ENCODE peak calls at places on chromosomes 11 and 22, in seven cellular contexts. I is GM10248; Y is Jurkat, Clone E6-1; A is KG1; C is stimulated activated CD8-positive, alpha-beta memory T cell treated with anti-CD3 and anti-CD28 coated beads, Interleukin-15, amount 100 ng/mL, for 1 hour; W is right atrium auricular region; G is skeletal muscle cell. H is an unnamed sample.

GRCh38 chr22:39245130-39246039 is 603 bp upstream of the PDGFB start:
- DNase-seq in I (no peak), Y (no peak), A (no peak), C (no peak), W (no peak), G (no peak), H (no peak)

GRCh38 chr11:64650923-64651523 is 60.0 kb downstream of the SLC22A12 start:
- DNase-seq in I (peak; percentile 59), Y (no peak), A (peak; percentile 55), C (no peak), W (no peak), G (no peak), H (peak; percentile 58)

GRCh38 chr11:3613998-3614741 is 27.6 kb downstream of the ART5 start:
- DNase-seq in I (no peak), Y (no peak), A (no peak), C (no peak), W (no peak), G (no peak), H (no peak)

GRCh38 chr11:126588630-126589491 is 233.4 kb downstream of the ST3GAL4 start:
- DNase-seq in I (no peak), Y (no peak), A (no peak), C (no peak), W (no peak), G (no peak), H (no peak)

GRCh38 chr22:46803031-46803880 is 40.8 kb downstream of the TBC1D22A start:
- DNase-seq in I (peak; percentile 86), Y (peak; percentile 60), A (no peak), C (peak; percentile 39), W (no peak), G (no peak), H (peak; percentile 71)

GRCh38 chr11:104705475-104706195 is 192.6 kb downstream of the CASP12 start:
- DNase-seq in I (peak; percentile 18), Y (peak; percentile 94), A (peak; percentile 84), C (peak; percentile 40), W (peak; percentile 59), G (no peak), H (peak; percentile 62)

GRCh38 chr11:123129920-123130319 is 65.1 kb downstream of the CLMP start:
- DNase-seq in I (no peak), Y (no peak), A (no peak), C (no peak), W (no peak), G (peak; percentile 40), H (no peak)

GRCh38 chr22:40107756-40108437 is 69.8 kb upstream of the TNRC6B start:
- DNase-seq in I (no peak), Y (no peak), A (peak; percentile 48), C (no peak), W (no peak), G (no peak), H (peak; percentile 18)

GRCh38 chr11:116255234-116255953 is 517.4 kb downstream of the BUD13 start:
- DNase-seq in I (no peak), Y (no peak), A (no peak), C (no peak), W (no peak), G (no peak), H (no peak)

GRCh38 chr11:36311926-36312592 is 16.0 kb downstream of the PRR5L start:
- DNase-seq in I (no peak), Y (no peak), A (no peak), C (no peak), W (no peak), G (no peak), H (no peak)

GRCh38 chr22:29979645-29980303 is 96.8 kb downstream of the MTMR3 start:
- DNase-seq in I (peak; percentile 41), Y (no peak), A (no peak), C (no peak), W (no peak), G (no peak), H (no peak)

GRCh38 chr11:16863382-16863781 is 124.9 kb downstream of the C11orf58 start:
- DNase-seq in I (no peak), Y (no peak), A (no peak), C (no peak), W (no peak), G (no peak), H (no peak)

GRCh38 chr11:27718346-27718852 is 18.1 kb upstream of the BDNF start:
- DNase-seq in I (no peak), Y (no peak), A (no peak), C (no peak), W (no peak), G (peak; percentile 91), H (no peak)

GRCh38 chr22:19639610-19640135 is 74.6 kb upstream of the SEPTIN5 start:
- DNase-seq in I (no peak), Y (no peak), A (no peak), C (no peak), W (no peak), G (no peak), H (no peak)

GRCh38 chr22:30430933-30431332 is 5.4 kb downstream of the MTFP1 start:
- DNase-seq in I (no peak), Y (no peak), A (no peak), C (no peak), W (no peak), G (no peak), H (no peak)

GRCh38 chr11:58726594-58727414 is 4.9 kb downstream of the GLYAT start:
- DNase-seq in I (no peak), Y (peak; percentile 14), A (peak; percentile 54), C (no peak), W (no peak), G (no peak), H (no peak)

GRCh38 chr22:32810241-32811133 is 9.0 kb downstream of the TIMP3 start:
- DNase-seq in I (no peak), Y (no peak), A (no peak), C (no peak), W (no peak), G (no peak), H (no peak)

GRCh38 chr11:76631566-76632308 is 38.8 kb downstream of the LRRC32 start:
- DNase-seq in I (no peak), Y (no peak), A (no peak), C (no peak), W (peak; percentile 21), G (no peak), H (no peak)

GRCh38 chr11:9834281-9834680 is 170.4 kb downstream of the SWAP70 start:
- DNase-seq in I (no peak), Y (no peak), A (no peak), C (no peak), W (no peak), G (no peak), H (no peak)

GRCh38 chr11:96199563-96200025 is 143.4 kb downstream of the MAML2 start:
- DNase-seq in I (no peak), Y (no peak), A (no peak), C (no peak), W (no peak), G (peak; percentile 55), H (no peak)

GRCh38 chr22:50169774-50170341 is 673 bp upstream of the PANX2 start:
- DNase-seq in I (peak; percentile 64), Y (no peak), A (no peak), C (no peak), W (no peak), G (no peak), H (no peak)

GRCh38 chr11:96204721-96205459 is 138.1 kb downstream of the MAML2 start:
- DNase-seq in I (no peak), Y (no peak), A (no peak), C (no peak), W (no peak), G (no peak), H (no peak)

GRCh38 chr11:28384418-28384817 is 276.2 kb downstream of the METTL15 start:
- DNase-seq in I (no peak), Y (no peak), A (no peak), C (no peak), W (no peak), G (peak; percentile 59), H (no peak)

GRCh38 chr11:70399681-70400112 is 1.4 kb downstream of the CTTN start:
- DNase-seq in I (no peak), Y (no peak), A (no peak), C (no peak), W (peak; percentile 92), G (peak; percentile 84), H (no peak)

GRCh38 chr22:46233231-46233630 is 16.9 kb downstream of the CDPF1 start:
- DNase-seq in I (no peak), Y (peak; percentile 61), A (no peak), C (no peak), W (no peak), G (peak; percentile 19), H (no peak)

GRCh38 chr11:17275376-17276235 is 933 bp upstream of the NUCB2 start:
- DNase-seq in I (no peak), Y (no peak), A (peak; percentile 13), C (no peak), W (no peak), G (no peak), H (peak; percentile 17)

GRCh38 chr11:112157274-112157766 is 6.6 kb downstream of the IL18 start:
- DNase-seq in I (no peak), Y (no peak), A (no peak), C (no peak), W (no peak), G (peak; percentile 95), H (no peak)

GRCh38 chr22:20094158-20094807 is 14.2 kb downstream of the DGCR8 start:
- DNase-seq in I (no peak), Y (no peak), A (no peak), C (no peak), W (no peak), G (no peak), H (no peak)

GRCh38 chr22:29030016-29030617 is 31.5 kb downstream of the C22orf31 start:
- DNase-seq in I (no peak), Y (no peak), A (no peak), C (no peak), W (no peak), G (peak; percentile 9), H (no peak)

GRCh38 chr11:13928566-13929251 is 33.8 kb upstream of the SPON1 start:
- DNase-seq in I (no peak), Y (no peak), A (no peak), C (no peak), W (no peak), G (no peak), H (peak; percentile 9)

GRCh38 chr11:102197759-102198158 is 87.5 kb downstream of the YAP1 start:
- DNase-seq in I (no peak), Y (no peak), A (no peak), C (no peak), W (no peak), G (no peak), H (peak; percentile 4)

GRCh38 chr22:43474161-43475101 is 62.6 kb downstream of the MPPED1 start:
- DNase-seq in I (no peak), Y (no peak), A (no peak), C (no peak), W (no peak), G (no peak), H (no peak)

GRCh38 chr22:32583074-32583677 is 108.6 kb downstream of the FBXO7 start:
- DNase-seq in I (no peak), Y (no peak), A (no peak), C (no peak), W (no peak), G (no peak), H (no peak)

GRCh38 chr22:38202437-38203089 is 769 bp downstream of the MAFF start:
- DNase-seq in I (no peak), Y (no peak), A (no peak), C (no peak), W (peak; percentile 93), G (peak; percentile 93), H (peak; percentile 67)